ENCODE peak calls at places on chromosomes 13 and 19, in four cellular contexts. H is neuronal stem cell, M is bronchial epithelial cell, U is tibial nerve. O is an unnamed sample.

GRCh38 chr13:80551650-80552497 is 210.9 kb upstream of the SPRY2 start:
- DNase-seq in H (no peak), M (peak; percentile 44), U (no peak), O (no peak)

GRCh38 chr13:55244991-55245644 is 1895.6 kb upstream of the PRR20A start:
- DNase-seq in H (peak; percentile 9), M (no peak), U (no peak), O (no peak)

GRCh38 chr13:69199664-69200063 is 908.0 kb upstream of the ATXN8OS start:
- DNase-seq in H (peak; percentile 48), M (no peak), U (no peak), O (no peak)

GRCh38 chr13:54424344-54424743 is 1395.7 kb downstream of the OLFM4 start:
- DNase-seq in H (no peak), M (no peak), U (no peak), O (no peak)

GRCh38 chr13:37618554-37618953 is 20.0 kb upstream of the POSTN start:
- DNase-seq in H (no peak), M (peak; percentile 20), U (no peak), O (no peak)

GRCh38 chr19:46756544-46756888 is 10.3 kb upstream of the STRN4 start:
- DNase-seq in H (no peak), M (no peak), U (no peak), O (no peak)

GRCh38 chr13:80048802-80049201 is 292.1 kb downstream of the SPRY2 start:
- DNase-seq in H (no peak), M (peak; percentile 93), U (peak; percentile 87), O (peak; percentile 59)

GRCh38 chr13:105219636-105220035 is 1315.8 kb downstream of the EFNB2 start:
- DNase-seq in H (no peak), M (peak; percentile 10), U (no peak), O (no peak)

GRCh38 chr13:90238433-90238832 is 1109.1 kb upstream of the MIR17HG start:
- DNase-seq in H (no peak), M (peak; percentile 3), U (no peak), O (no peak)

GRCh38 chr13:95754069-95754468 is 77.1 kb downstream of the DNAJC3 start:
- DNase-seq in H (no peak), M (peak; percentile 67), U (no peak), O (no peak)

GRCh38 chr13:79212064-79212619 is 193.9 kb downstream of the RBM26 start:
- DNase-seq in H (no peak), M (no peak), U (no peak), O (no peak)

GRCh38 chr19:38815059-38816001 is 2.6 kb upstream of the LGALS4 start:
- DNase-seq in H (no peak), M (no peak), U (no peak), O (no peak)

GRCh38 chr19:45340899-45341453 is 426 bp downstream of the KLC3 start:
- DNase-seq in H (no peak), M (peak; percentile 21), U (no peak), O (no peak)

GRCh38 chr13:29849071-29849541 is 1.3 kb downstream of the UBL3 start:
- DNase-seq in H (no peak), M (peak; percentile 45), U (peak; percentile 46), O (peak; percentile 33)

GRCh38 chr19:50325310-50326100 is 3.7 kb downstream of the KCNC3 start:
- DNase-seq in H (peak; percentile 95), M (no peak), U (no peak), O (peak; percentile 65)

GRCh38 chr13:110214637-110215036 is 92.3 kb downstream of the COL4A1 start:
- DNase-seq in H (no peak), M (no peak), U (no peak), O (no peak)

GRCh38 chr13:73179906-73180305 is 121.1 kb downstream of the KLF5 start:
- DNase-seq in H (no peak), M (no peak), U (no peak), O (no peak)

GRCh38 chr13:98556968-98557591 is 19.8 kb downstream of the STK24 start:
- DNase-seq in H (no peak), M (no peak), U (no peak), O (no peak)

GRCh38 chr19:42023121-42023942 is 29.3 kb upstream of the ATP1A3 start:
- DNase-seq in H (no peak), M (peak; percentile 9), U (no peak), O (no peak)

GRCh38 chr13:66349945-66350344 is 880.2 kb downstream of the PCDH9 start:
- DNase-seq in H (no peak), M (no peak), U (no peak), O (no peak)

DNA sequence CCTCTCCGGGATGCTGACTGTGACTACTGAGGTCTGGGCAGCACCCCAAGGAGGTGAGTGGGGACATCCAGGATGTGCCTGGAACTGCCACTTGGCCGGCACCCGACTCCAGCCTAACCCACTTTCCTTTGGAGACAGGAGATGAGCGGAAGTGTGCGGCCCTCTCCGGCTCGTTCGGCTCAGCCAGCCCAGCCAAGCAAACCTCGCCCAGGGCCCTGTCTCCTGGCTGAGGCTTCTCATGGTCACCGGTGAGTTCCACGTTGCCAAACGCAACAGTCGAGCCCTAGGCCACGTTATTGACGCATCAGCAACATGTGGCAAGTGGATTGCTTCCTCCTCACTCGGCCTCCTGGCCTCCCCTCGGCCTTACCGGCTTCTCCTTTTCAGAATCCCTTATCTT is 5.5 kb downstream of the SLC7A10 start:
- DNase-seq in H (no peak), M (no peak), U (no peak), O (no peak)
- H3K27me3 ChIP-seq in H (peaks cover 15% of the 10 kb centered on the region), M (peaks cover 13% of the 10 kb centered on the region), U (peaks cover 15% of the 10 kb centered on the region), O (no peaks in the 10 kb centered on the region)

DNA sequence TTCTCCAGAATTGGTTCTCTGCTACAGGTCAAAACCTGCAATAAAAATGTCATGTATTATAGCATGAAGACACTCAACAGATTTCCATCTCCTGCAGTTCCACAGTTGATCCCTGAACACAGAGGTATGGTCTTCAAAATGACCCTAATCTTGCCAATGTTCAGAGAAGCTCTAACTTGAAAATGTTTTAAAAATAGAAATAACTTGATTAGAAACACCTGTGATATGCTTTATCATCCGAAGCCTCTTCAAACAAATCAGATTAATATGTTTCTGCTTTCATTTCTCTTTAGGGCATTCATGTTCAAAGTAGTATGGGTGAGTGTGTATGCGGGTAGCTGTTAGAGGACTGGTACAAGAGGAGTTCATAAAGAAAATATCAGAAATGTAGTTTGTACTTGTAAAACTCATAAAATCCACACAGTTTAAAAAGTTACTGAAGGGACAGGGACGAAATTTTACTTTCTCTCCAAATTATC is 60.4 kb downstream of the KCNRG start:
- DNase-seq in H (no peak), M (peak; percentile 30), U (no peak), O (no peak)
- H3K4me3 ChIP-seq in H (no peak overlapping the region), M (no peak overlapping the region), U (no peak overlapping the region), O (no peak overlapping the region)

GRCh38 chr13:43376596-43376995 is 353.2 kb downstream of the DNAJC15 start:
- DNase-seq in H (no peak), M (no peak), U (no peak), O (no peak)
- H3K36me3 ChIP-seq in H (no peaks in the 10 kb centered on the region), M (no peaks in the 10 kb centered on the region), U (no peaks in the 10 kb centered on the region), O (no peaks in the 10 kb centered on the region)

DNA sequence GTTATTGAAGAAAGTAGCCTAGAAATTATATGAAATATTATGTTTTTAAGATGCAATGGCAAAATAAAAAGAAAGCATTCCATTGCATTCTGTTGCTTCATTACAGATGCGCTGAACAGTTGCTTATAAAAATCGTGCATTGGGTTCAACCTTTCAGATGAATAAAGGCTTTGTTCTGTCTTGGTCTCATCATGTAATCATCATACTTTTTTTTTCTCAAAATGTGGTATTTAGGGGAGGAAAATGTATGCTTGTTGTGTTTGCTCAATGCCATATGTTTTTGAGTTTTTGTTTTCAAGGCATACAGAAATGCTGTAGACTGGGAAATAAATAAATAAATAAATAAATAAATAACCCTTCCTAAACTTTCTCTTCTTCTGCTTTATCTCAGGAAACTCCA is 1.1 kb upstream of the MBNL2 start:
- DNase-seq in H (no peak), M (no peak), U (no peak), O (no peak)
- H3K27me3 ChIP-seq in H (no peaks in the 10 kb centered on the region), M (no peaks in the 10 kb centered on the region), U (no peaks in the 10 kb centered on the region), O (no peaks in the 10 kb centered on the region)

GRCh38 chr13:35470671-35471465 is 5.6 kb downstream of the MAB21L1 start:
- DNase-seq in H (peak; percentile 71), M (no peak), U (peak; percentile 34), O (no peak)
- H3K4me3 ChIP-seq in H (peak overlapping the region; percentile 78), M (peak overlapping the region; percentile 29), U (peak overlapping the region; percentile 54), O (no peak overlapping the region)

DNA sequence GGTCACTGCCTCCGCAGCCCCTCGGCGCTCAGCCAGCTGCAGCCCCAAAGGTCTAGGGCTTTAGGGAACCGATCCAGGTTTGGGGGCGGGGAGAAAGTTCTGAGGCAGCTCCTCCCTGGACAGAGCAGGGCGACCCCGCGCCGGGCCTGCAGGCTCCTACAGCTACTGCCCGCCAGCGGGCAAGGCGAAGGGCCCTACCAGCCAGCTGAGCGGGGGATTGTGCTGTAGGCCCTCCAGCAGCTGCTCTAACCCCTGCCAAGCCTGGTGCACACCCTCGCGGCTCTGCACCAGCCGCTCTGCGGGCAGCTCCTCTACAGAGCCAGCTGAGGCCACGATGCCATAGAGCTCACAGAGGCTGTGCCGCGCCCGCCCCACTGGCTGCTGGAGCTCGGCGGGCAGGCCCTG is 14.0 kb downstream of the PLIN4 start:
- DNase-seq in H (no peak), M (no peak), U (no peak), O (no peak)
- H3K36me3 ChIP-seq in H (peaks cover 34% of the 10 kb centered on the region), M (peaks cover 10% of the 10 kb centered on the region), U (no peaks in the 10 kb centered on the region), O (no peaks in the 10 kb centered on the region)

GRCh38 chr19:7524523-7524922 is 2.1 kb downstream of the MCOLN1 start:
- DNase-seq in H (no peak), M (no peak), U (no peak), O (no peak)
- H3K27me3 ChIP-seq in H (no peaks in the 10 kb centered on the region), M (no peaks in the 10 kb centered on the region), U (no peaks in the 10 kb centered on the region), O (no peaks in the 10 kb centered on the region)

DNA sequence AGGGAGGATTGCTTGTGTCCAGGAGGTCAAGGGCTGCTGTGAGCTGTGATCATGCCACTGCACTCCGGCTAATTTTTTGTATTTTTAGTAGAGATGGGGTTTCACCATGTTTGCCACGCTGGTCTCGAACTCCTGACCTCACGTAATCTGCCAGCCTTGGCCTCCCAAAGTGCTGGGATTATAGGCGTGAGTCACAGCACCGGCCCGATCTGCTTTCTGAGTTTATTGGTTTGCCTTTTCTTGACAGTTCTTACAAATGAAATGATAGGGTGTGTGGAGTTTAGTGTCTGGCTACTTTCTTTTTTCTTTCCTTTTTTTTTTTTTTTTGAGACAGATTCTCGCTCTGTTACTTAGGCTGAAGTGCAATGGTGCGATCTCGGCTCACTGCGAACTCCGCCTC is 848 bp downstream of the C19orf44 start:
- DNase-seq in H (no peak), M (no peak), U (no peak), O (no peak)
- H3K4me3 ChIP-seq in H (no peak overlapping the region), M (no peak overlapping the region), U (no peak overlapping the region), O (no peak overlapping the region)

DNA sequence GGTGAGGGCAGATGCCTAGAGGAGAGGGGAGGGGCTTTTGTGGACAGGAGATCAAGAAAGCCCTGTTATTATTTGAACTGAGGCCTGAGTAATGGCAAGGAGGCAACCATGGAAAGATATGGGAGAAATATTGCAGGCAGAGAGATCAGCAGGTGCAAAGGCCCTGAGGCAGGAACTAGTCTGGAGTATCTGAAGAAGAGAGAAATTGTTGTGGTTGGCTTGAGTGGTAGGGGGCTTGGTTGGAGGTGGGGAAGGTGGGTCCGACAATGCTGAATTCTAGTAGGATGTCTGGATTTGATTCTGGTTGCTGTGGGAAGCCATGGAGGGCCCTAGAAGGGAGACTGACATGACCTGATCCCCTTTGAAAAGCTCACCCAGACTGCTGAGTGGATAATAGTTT is 2.4 kb upstream of the URI1 start:
- DNase-seq in H (no peak), M (no peak), U (no peak), O (no peak)
- H3K36me3 ChIP-seq in H (no peaks in the 10 kb centered on the region), M (no peaks in the 10 kb centered on the region), U (no peaks in the 10 kb centered on the region), O (no peaks in the 10 kb centered on the region)

O was measured in naive thymus-derived CD4-positive, alpha-beta T cell.